ENCODE peak calls at places on chromosomes 1 and 21, in ten cellular contexts. One of them, this sample, is unnamed. For H3K4me1, the result is how much of the 10 kb centered on the place peaks cover.

GRCh38 chr1:10575616-10576015 is 100.9 kb downstream of the PEX14 start:
- DNase-seq in OCI-LY7: no peak
- DNase-seq in CD8-positive, alpha-beta T cell: no peak
- DNase-seq in spleen: no peak
- DNase-seq in breast epithelium: no peak
- DNase-seq in vagina: no peak
- DNase-seq in thyroid gland: no peak
- DNase-seq in cardiac muscle cell: peak
- DNase-seq in prostate gland: no peak
- DNase-seq in left ventricle myocardium inferior: no peak
- DNase-seq in this sample: no peak

GRCh38 chr21:42164064-42164789 is 54.7 kb upstream of the ABCG1 start:
- DNase-seq in OCI-LY7: peak
- DNase-seq in CD8-positive, alpha-beta T cell: peak
- DNase-seq in spleen: peak
- DNase-seq in breast epithelium: peak
- DNase-seq in vagina: peak
- DNase-seq in thyroid gland: peak
- DNase-seq in cardiac muscle cell: peak
- DNase-seq in prostate gland: no peak
- DNase-seq in left ventricle myocardium inferior: peak
- DNase-seq in this sample: peak

GRCh38 chr1:186531561-186532165 is 70.7 kb upstream of the PDC start:
- DNase-seq in OCI-LY7: no peak
- DNase-seq in CD8-positive, alpha-beta T cell: no peak
- DNase-seq in spleen: no peak
- DNase-seq in breast epithelium: no peak
- DNase-seq in vagina: no peak
- DNase-seq in thyroid gland: no peak
- DNase-seq in cardiac muscle cell: peak
- DNase-seq in prostate gland: no peak
- DNase-seq in left ventricle myocardium inferior: no peak
- DNase-seq in this sample: no peak

GRCh38 chr1:219621047-219621786 is 8.3 kb upstream of the ZC3H11B start:
- DNase-seq in OCI-LY7: no peak
- DNase-seq in CD8-positive, alpha-beta T cell: no peak
- DNase-seq in spleen: no peak
- DNase-seq in breast epithelium: no peak
- DNase-seq in vagina: no peak
- DNase-seq in thyroid gland: peak
- DNase-seq in cardiac muscle cell: no peak
- DNase-seq in prostate gland: no peak
- DNase-seq in left ventricle myocardium inferior: no peak
- DNase-seq in this sample: no peak

GRCh38 chr1:234069760-234070159 is 165.3 kb downstream of the SLC35F3 start:
- DNase-seq in OCI-LY7: no peak
- DNase-seq in CD8-positive, alpha-beta T cell: no peak
- DNase-seq in spleen: no peak
- DNase-seq in breast epithelium: no peak
- DNase-seq in vagina: no peak
- DNase-seq in thyroid gland: no peak
- DNase-seq in cardiac muscle cell: no peak
- DNase-seq in prostate gland: no peak
- DNase-seq in left ventricle myocardium inferior: no peak
- DNase-seq in this sample: no peak

GRCh38 chr1:235940282-235940681 is 73.6 kb upstream of the LYST start:
- DNase-seq in OCI-LY7: no peak
- DNase-seq in CD8-positive, alpha-beta T cell: no peak
- DNase-seq in spleen: peak
- DNase-seq in breast epithelium: no peak
- DNase-seq in vagina: no peak
- DNase-seq in thyroid gland: no peak
- DNase-seq in cardiac muscle cell: no peak
- DNase-seq in prostate gland: no peak
- DNase-seq in left ventricle myocardium inferior: no peak
- DNase-seq in this sample: no peak

GRCh38 chr1:110235839-110236682 is 25.9 kb downstream of the KCNC4 start:
- DNase-seq in OCI-LY7: no peak
- DNase-seq in CD8-positive, alpha-beta T cell: no peak
- DNase-seq in spleen: peak
- DNase-seq in breast epithelium: no peak
- DNase-seq in vagina: no peak
- DNase-seq in thyroid gland: no peak
- DNase-seq in cardiac muscle cell: peak
- DNase-seq in prostate gland: peak
- DNase-seq in left ventricle myocardium inferior: no peak
- DNase-seq in this sample: peak

GRCh38 chr1:183993132-183993531 is 44.4 kb downstream of the COLGALT2 start:
- DNase-seq in OCI-LY7: no peak
- DNase-seq in CD8-positive, alpha-beta T cell: no peak
- DNase-seq in spleen: no peak
- DNase-seq in breast epithelium: no peak
- DNase-seq in vagina: no peak
- DNase-seq in thyroid gland: no peak
- DNase-seq in cardiac muscle cell: no peak
- DNase-seq in prostate gland: no peak
- DNase-seq in left ventricle myocardium inferior: no peak
- DNase-seq in this sample: no peak

GRCh38 chr1:78839704-78840277 is 166.7 kb downstream of the ADGRL4 start:
- DNase-seq in OCI-LY7: peak
- DNase-seq in CD8-positive, alpha-beta T cell: peak
- DNase-seq in spleen: no peak
- DNase-seq in breast epithelium: no peak
- DNase-seq in vagina: no peak
- DNase-seq in thyroid gland: peak
- DNase-seq in cardiac muscle cell: peak
- DNase-seq in prostate gland: peak
- DNase-seq in left ventricle myocardium inferior: no peak
- DNase-seq in this sample: no peak

GRCh38 chr1:87523466-87523865 is 194.8 kb downstream of the LMO4 start:
- DNase-seq in OCI-LY7: no peak
- DNase-seq in CD8-positive, alpha-beta T cell: no peak
- DNase-seq in spleen: no peak
- DNase-seq in breast epithelium: no peak
- DNase-seq in vagina: no peak
- DNase-seq in thyroid gland: no peak
- DNase-seq in cardiac muscle cell: peak
- DNase-seq in prostate gland: no peak
- DNase-seq in left ventricle myocardium inferior: no peak
- DNase-seq in this sample: peak

GRCh38 chr1:53339736-53340385 is 12.0 kb upstream of the LRP8 start:
- DNase-seq in OCI-LY7: no peak
- DNase-seq in CD8-positive, alpha-beta T cell: peak
- DNase-seq in spleen: peak
- DNase-seq in breast epithelium: peak
- DNase-seq in vagina: peak
- DNase-seq in thyroid gland: no peak
- DNase-seq in cardiac muscle cell: no peak
- DNase-seq in prostate gland: no peak
- DNase-seq in left ventricle myocardium inferior: no peak
- DNase-seq in this sample: peak

GRCh38 chr1:91613594-91613993 is 112.9 kb downstream of the CDC7 start:
- DNase-seq in OCI-LY7: no peak
- DNase-seq in CD8-positive, alpha-beta T cell: no peak
- DNase-seq in spleen: no peak
- DNase-seq in breast epithelium: no peak
- DNase-seq in vagina: no peak
- DNase-seq in thyroid gland: no peak
- DNase-seq in cardiac muscle cell: no peak
- DNase-seq in prostate gland: no peak
- DNase-seq in left ventricle myocardium inferior: no peak
- DNase-seq in this sample: no peak

GRCh38 chr1:111270781-111271463 is 19.7 kb upstream of the CHIA start:
- DNase-seq in OCI-LY7: no peak
- DNase-seq in CD8-positive, alpha-beta T cell: peak
- DNase-seq in spleen: no peak
- DNase-seq in breast epithelium: no peak
- DNase-seq in vagina: no peak
- DNase-seq in thyroid gland: peak
- DNase-seq in cardiac muscle cell: no peak
- DNase-seq in prostate gland: no peak
- DNase-seq in left ventricle myocardium inferior: no peak
- DNase-seq in this sample: peak

GRCh38 chr1:101236546-101237228 is at the start of gene S1PR1:
- DNase-seq in OCI-LY7: no peak
- DNase-seq in CD8-positive, alpha-beta T cell: peak
- DNase-seq in spleen: peak
- DNase-seq in breast epithelium: peak
- DNase-seq in vagina: no peak
- DNase-seq in thyroid gland: peak
- DNase-seq in cardiac muscle cell: peak
- DNase-seq in prostate gland: peak
- DNase-seq in left ventricle myocardium inferior: peak
- DNase-seq in this sample: peak

GRCh38 chr1:19750101-19750881 is 49.4 kb downstream of the TMCO4 start:
- DNase-seq in OCI-LY7: no peak
- DNase-seq in CD8-positive, alpha-beta T cell: no peak
- DNase-seq in spleen: no peak
- DNase-seq in breast epithelium: no peak
- DNase-seq in vagina: no peak
- DNase-seq in thyroid gland: no peak
- DNase-seq in cardiac muscle cell: no peak
- DNase-seq in prostate gland: no peak
- DNase-seq in left ventricle myocardium inferior: no peak
- DNase-seq in this sample: no peak

GRCh38 chr1:228416217-228416971 is at the start of gene TRIM17:
- DNase-seq in OCI-LY7: no peak
- DNase-seq in CD8-positive, alpha-beta T cell: peak
- DNase-seq in spleen: peak
- DNase-seq in breast epithelium: no peak
- DNase-seq in vagina: no peak
- DNase-seq in thyroid gland: peak
- DNase-seq in cardiac muscle cell: peak
- DNase-seq in prostate gland: no peak
- DNase-seq in left ventricle myocardium inferior: no peak
- DNase-seq in this sample: no peak

GRCh38 chr1:186498695-186499389 is 37.9 kb upstream of the PDC start:
- DNase-seq in OCI-LY7: no peak
- DNase-seq in CD8-positive, alpha-beta T cell: no peak
- DNase-seq in spleen: no peak
- DNase-seq in breast epithelium: no peak
- DNase-seq in vagina: no peak
- DNase-seq in thyroid gland: no peak
- DNase-seq in cardiac muscle cell: peak
- DNase-seq in prostate gland: no peak
- DNase-seq in left ventricle myocardium inferior: no peak
- DNase-seq in this sample: no peak

GRCh38 chr1:13808729-13809131 is 108.7 kb downstream of the PRDM2 start:
- DNase-seq in OCI-LY7: no peak
- DNase-seq in CD8-positive, alpha-beta T cell: no peak
- DNase-seq in spleen: no peak
- DNase-seq in breast epithelium: no peak
- DNase-seq in vagina: no peak
- DNase-seq in thyroid gland: peak
- DNase-seq in cardiac muscle cell: peak
- DNase-seq in prostate gland: no peak
- DNase-seq in left ventricle myocardium inferior: peak
- DNase-seq in this sample: peak

GRCh38 chr1:246784621-246785535 is 60.7 kb downstream of the SCCPDH start:
- DNase-seq in OCI-LY7: no peak
- DNase-seq in CD8-positive, alpha-beta T cell: no peak
- DNase-seq in spleen: no peak
- DNase-seq in breast epithelium: no peak
- DNase-seq in vagina: no peak
- DNase-seq in thyroid gland: no peak
- DNase-seq in cardiac muscle cell: peak
- DNase-seq in prostate gland: no peak
- DNase-seq in left ventricle myocardium inferior: no peak
- DNase-seq in this sample: no peak

DNA sequence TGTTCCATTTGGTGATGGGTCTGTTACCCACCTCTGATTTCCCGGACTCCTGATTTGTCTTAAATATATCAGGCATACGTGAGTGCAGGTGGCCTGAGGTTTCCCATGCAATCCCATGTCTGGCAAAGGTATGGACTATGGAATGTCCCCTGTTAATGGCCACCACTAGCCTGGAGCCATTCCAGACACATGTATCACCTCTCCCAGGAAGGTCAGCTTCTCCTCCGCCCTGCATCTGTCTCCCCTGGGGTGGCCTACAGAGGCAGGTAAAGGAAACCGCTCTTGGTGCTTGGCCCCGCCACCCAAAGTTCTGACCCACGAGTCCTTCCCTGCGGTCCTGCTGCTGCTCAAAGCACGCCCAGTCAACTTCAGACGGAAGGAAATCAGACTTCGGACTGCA is 105.7 kb downstream of the PCP4 start:
- DNase-seq in OCI-LY7: no peak
- DNase-seq in CD8-positive, alpha-beta T cell: no peak
- DNase-seq in spleen: no peak
- DNase-seq in breast epithelium: no peak
- DNase-seq in vagina: no peak
- DNase-seq in thyroid gland: no peak
- DNase-seq in cardiac muscle cell: no peak
- DNase-seq in prostate gland: no peak
- DNase-seq in left ventricle myocardium inferior: no peak
- DNase-seq in this sample: no peak
- TF ChIP-seq CTCF in OCI-LY7: no peak
- TF ChIP-seq CTCF in CD8-positive, alpha-beta T cell: no peak
- TF ChIP-seq CTCF in spleen: no peak
- TF ChIP-seq CTCF in breast epithelium: no peak
- TF ChIP-seq CTCF in vagina: no peak
- TF ChIP-seq CTCF in thyroid gland: no peak
- TF ChIP-seq CTCF in cardiac muscle cell: no peak
- TF ChIP-seq CTCF in prostate gland: no peak
- TF ChIP-seq CTCF in left ventricle myocardium inferior: no peak
- TF ChIP-seq CTCF in this sample: no peak

GRCh38 chr1:14926214-14926613 is 227.3 kb upstream of the TMEM51 start:
- DNase-seq in OCI-LY7: no peak
- DNase-seq in CD8-positive, alpha-beta T cell: no peak
- DNase-seq in spleen: no peak
- DNase-seq in breast epithelium: no peak
- DNase-seq in vagina: no peak
- DNase-seq in thyroid gland: no peak
- DNase-seq in cardiac muscle cell: no peak
- DNase-seq in prostate gland: no peak
- DNase-seq in left ventricle myocardium inferior: no peak
- DNase-seq in this sample: no peak
- H3K4me1 ChIP-seq in OCI-LY7: under half
- H3K4me1 ChIP-seq in CD8-positive, alpha-beta T cell: under half
- H3K4me1 ChIP-seq in spleen: half or more
- H3K4me1 ChIP-seq in breast epithelium: under half
- H3K4me1 ChIP-seq in vagina: half or more
- H3K4me1 ChIP-seq in thyroid gland: under half
- H3K4me1 ChIP-seq in cardiac muscle cell: under half
- H3K4me1 ChIP-seq in prostate gland: under half
- H3K4me1 ChIP-seq in left ventricle myocardium inferior: under half
- H3K4me1 ChIP-seq in this sample: under half

GRCh38 chr1:156467385-156467784 is 33.2 kb downstream of the MEF2D start:
- DNase-seq in OCI-LY7: no peak
- DNase-seq in CD8-positive, alpha-beta T cell: no peak
- DNase-seq in spleen: no peak
- DNase-seq in breast epithelium: no peak
- DNase-seq in vagina: no peak
- DNase-seq in thyroid gland: no peak
- DNase-seq in cardiac muscle cell: no peak
- DNase-seq in prostate gland: no peak
- DNase-seq in left ventricle myocardium inferior: no peak
- DNase-seq in this sample: no peak
- H3K27ac ChIP-seq in OCI-LY7: no peak
- H3K27ac ChIP-seq in CD8-positive, alpha-beta T cell: no peak
- H3K27ac ChIP-seq in spleen: no peak
- H3K27ac ChIP-seq in breast epithelium: peak
- H3K27ac ChIP-seq in vagina: peak
- H3K27ac ChIP-seq in thyroid gland: no peak
- H3K27ac ChIP-seq in cardiac muscle cell: no peak
- H3K27ac ChIP-seq in prostate gland: no peak
- H3K27ac ChIP-seq in left ventricle myocardium inferior: peak
- H3K27ac ChIP-seq in this sample: no peak

GRCh38 chr1:8443558-8444194 is 125.8 kb downstream of the SLC45A1 start:
- DNase-seq in OCI-LY7: no peak
- DNase-seq in CD8-positive, alpha-beta T cell: no peak
- DNase-seq in spleen: no peak
- DNase-seq in breast epithelium: no peak
- DNase-seq in vagina: no peak
- DNase-seq in thyroid gland: no peak
- DNase-seq in cardiac muscle cell: peak
- DNase-seq in prostate gland: no peak
- DNase-seq in left ventricle myocardium inferior: no peak
- DNase-seq in this sample: no peak
- TF ChIP-seq CTCF in OCI-LY7: peak
- TF ChIP-seq CTCF in CD8-positive, alpha-beta T cell: no peak
- TF ChIP-seq CTCF in spleen: no peak
- TF ChIP-seq CTCF in breast epithelium: no peak
- TF ChIP-seq CTCF in vagina: no peak
- TF ChIP-seq CTCF in thyroid gland: no peak
- TF ChIP-seq CTCF in cardiac muscle cell: peak
- TF ChIP-seq CTCF in prostate gland: no peak
- TF ChIP-seq CTCF in left ventricle myocardium inferior: peak
- TF ChIP-seq CTCF in this sample: no peak

This sample was measured in kidney.